ENCODE peak calls at places on chromosomes 6 and 20, in five cellular contexts. C is activated naive CD4-positive, alpha-beta T cell; A is DMS153; M is testis; X is stimulated activated naive CD8-positive, alpha-beta T cell treated with anti-CD3 and anti-CD28 coated beads, Interleukin-15, Interleukin-2, amounts not matched to agents 100 U/mL and 50 U/mL, for 24 hours. H is an unnamed sample.

GRCh38 chr20:24818056-24818455 is 131.0 kb upstream of the CST7 start:
- DNase-seq in M (no peak), A (no peak), C (no peak), X (no peak), H (no peak)

GRCh38 chr20:8246153-8246552 is 114.1 kb downstream of the PLCB1 start:
- DNase-seq in A (no peak), X (no peak), C (no peak), M (no peak), H (no peak)

GRCh38 chr20:46648903-46649649 is 2.2 kb downstream of the SLC13A3 start:
- DNase-seq in M (no peak), C (no peak), X (no peak), A (no peak), H (no peak)

GRCh38 chr6:152089992-152090391 is 282.5 kb downstream of the ESR1 start:
- DNase-seq in M (no peak), C (no peak), X (no peak), A (no peak), H (peak)

GRCh38 chr6:87182321-87182720 is 27.0 kb downstream of the ZNF292 start:
- DNase-seq in A (no peak), X (no peak), C (no peak), M (no peak), H (no peak)

GRCh38 chr6:106050538-106050937 is 35.6 kb upstream of the PRDM1 start:
- DNase-seq in C (no peak), M (no peak), A (no peak), X (no peak), H (no peak)

GRCh38 chr20:44501448-44501847 is 20.4 kb downstream of the SERINC3 start:
- DNase-seq in C (no peak), A (no peak), X (no peak), M (no peak), H (no peak)

GRCh38 chr6:166434336-166434735 is 51.6 kb upstream of the MPC1 start:
- DNase-seq in M (no peak), C (no peak), X (no peak), A (no peak), H (no peak)

GRCh38 chr6:158894192-158894591 is 75.0 kb upstream of the EZR start:
- DNase-seq in A (no peak), C (no peak), M (no peak), X (no peak), H (no peak)

GRCh38 chr6:159875194-159875593 is 15.6 kb upstream of the MAS1 start:
- DNase-seq in M (no peak), X (no peak), C (no peak), A (peak), H (no peak)

GRCh38 chr6:24495516-24495847 is 713 bp downstream of the ALDH5A1 start:
- DNase-seq in C (peak), A (no peak), M (peak), X (peak), H (peak)

GRCh38 chr6:11771473-11772048 is 7.0 kb downstream of the ADTRP start:
- DNase-seq in C (no peak), M (no peak), X (no peak), A (no peak), H (no peak)

GRCh38 chr6:127954082-127954481 is 53.2 kb upstream of the THEMIS start:
- DNase-seq in A (no peak), X (no peak), M (no peak), C (no peak), H (no peak)

GRCh38 chr6:142285235-142286087 is 16.3 kb upstream of the ADGRG6 start:
- DNase-seq in M (no peak), X (no peak), C (no peak), A (no peak), H (no peak)

GRCh38 chr6:46170357-46171289 is at the start of gene ENPP5:
- DNase-seq in M (peak), C (peak), A (peak), X (peak), H (peak)

GRCh38 chr20:63580796-63581461 is 6.9 kb upstream of the HELZ2 start:
- DNase-seq in A (peak), X (peak), M (peak), C (peak), H (no peak)

GRCh38 chr6:55175078-55175777 is 913 bp downstream of the HCRTR2 start:
- DNase-seq in C (no peak), M (no peak), A (no peak), X (no peak), H (no peak)

GRCh38 chr6:41878246-41878645 is 16.9 kb downstream of the USP49 start:
- DNase-seq in X (no peak), M (no peak), A (no peak), C (no peak), H (no peak)

GRCh38 chr6:45737331-45738056 is 278.2 kb downstream of the CLIC5 start:
- DNase-seq in A (no peak), C (no peak), M (no peak), X (no peak), H (no peak)

GRCh38 chr6:170290306-170291128 is at the start of gene DLL1:
- DNase-seq in M (peak), A (peak), X (peak), C (peak), H (no peak)

GRCh38 chr6:36576573-36576972 is 17.6 kb upstream of the SRSF3 start:
- DNase-seq in X (no peak), M (no peak), A (no peak), C (no peak), H (no peak)

GRCh38 chr6:150641398-150642139 is 41.9 kb downstream of the PLEKHG1 start:
- DNase-seq in M (no peak), A (no peak), C (no peak), X (no peak), H (no peak)

GRCh38 chr20:4905612-4906011 is 95.7 kb downstream of the SLC23A2 start:
- DNase-seq in C (no peak), M (no peak), X (no peak), A (no peak), H (no peak)

GRCh38 chr20:41055679-41056078 is 27.1 kb downstream of the TOP1 start:
- DNase-seq in M (no peak), C (no peak), A (no peak), X (no peak), H (no peak)

GRCh38 chr6:155263373-155264063 is at the start of gene CLDN20:
- DNase-seq in A (no peak), C (no peak), X (no peak), M (no peak), H (no peak)

GRCh38 chr20:39145921-39146320 is 183.8 kb downstream of the DHX35 start:
- DNase-seq in C (no peak), M (no peak), X (no peak), A (no peak), H (no peak)

GRCh38 chr6:1630771-1631217 is 21.1 kb downstream of the FOXC1 start:
- DNase-seq in C (no peak), X (no peak), M (no peak), A (no peak), H (no peak)

GRCh38 chr6:167699141-167700036 is 127.3 kb upstream of the AFDN start:
- DNase-seq in C (peak), A (no peak), X (peak), M (peak), H (peak)

GRCh38 chr6:72245565-72245964 is 359.2 kb downstream of the RIMS1 start:
- DNase-seq in A (no peak), C (no peak), X (no peak), M (no peak), H (no peak)

GRCh38 chr6:137033828-137034227 is 10.9 kb downstream of the IL20RA start:
- DNase-seq in A (no peak), M (no peak), C (no peak), X (peak), H (no peak)

GRCh38 chr6:69584913-69585729 is 211.7 kb downstream of the LMBRD1 start:
- DNase-seq in X (peak), A (no peak), C (no peak), M (no peak), H (no peak)